ENCODE peak calls at places on chromosomes 4 and X, in seven cellular contexts. One of them, this sample, is unnamed.
A peak's percentile ranks its signal among the peaks of the same experiment; 100 is the strongest.

GRCh38 chrX:36214924-36215323 is 295.4 kb downstream of the CFAP47 start:
- DNase-seq in body of pancreas: no peak
- DNase-seq in OCI-LY7: no peak
- DNase-seq in cardiac muscle cell: no peak
- DNase-seq in cardiac fibroblast: no peak
- DNase-seq in heart left ventricle: no peak
- DNase-seq in mesothelial cell of epicardium: no peak
- DNase-seq in this sample: no peak

GRCh38 chr4:11842620-11843263 is 414.0 kb upstream of the HS3ST1 start:
- DNase-seq in heart left ventricle: no peak
- DNase-seq in cardiac muscle cell: no peak
- DNase-seq in mesothelial cell of epicardium: no peak
- DNase-seq in cardiac fibroblast: no peak
- DNase-seq in OCI-LY7: no peak
- DNase-seq in body of pancreas: no peak
- DNase-seq in this sample: no peak

GRCh38 chr4:22483551-22483981 is 32.3 kb downstream of the ADGRA3 start:
- DNase-seq in heart left ventricle: no peak
- DNase-seq in cardiac fibroblast: peak; percentile 76
- DNase-seq in mesothelial cell of epicardium: no peak
- DNase-seq in cardiac muscle cell: peak; percentile 65
- DNase-seq in body of pancreas: no peak
- DNase-seq in OCI-LY7: no peak
- DNase-seq in this sample: no peak

GRCh38 chr4:175443547-175443946 is 368.5 kb downstream of the GPM6A start:
- DNase-seq in OCI-LY7: peak; percentile 39
- DNase-seq in body of pancreas: no peak
- DNase-seq in heart left ventricle: no peak
- DNase-seq in cardiac muscle cell: no peak
- DNase-seq in mesothelial cell of epicardium: no peak
- DNase-seq in cardiac fibroblast: no peak
- DNase-seq in this sample: no peak

GRCh38 chr4:38601244-38601915 is 62.6 kb upstream of the KLF3 start:
- DNase-seq in body of pancreas: no peak
- DNase-seq in cardiac fibroblast: peak; percentile 72
- DNase-seq in heart left ventricle: no peak
- DNase-seq in OCI-LY7: no peak
- DNase-seq in cardiac muscle cell: peak; percentile 84
- DNase-seq in mesothelial cell of epicardium: no peak
- DNase-seq in this sample: no peak

GRCh38 chr4:183936574-183937335 is 31.6 kb downstream of the STOX2 start:
- DNase-seq in body of pancreas: no peak
- DNase-seq in mesothelial cell of epicardium: no peak
- DNase-seq in OCI-LY7: no peak
- DNase-seq in heart left ventricle: no peak
- DNase-seq in cardiac fibroblast: no peak
- DNase-seq in cardiac muscle cell: peak; percentile 6
- DNase-seq in this sample: no peak

GRCh38 chrX:10286195-10286594 is 129.4 kb downstream of the CLCN4 start:
- DNase-seq in OCI-LY7: no peak
- DNase-seq in heart left ventricle: no peak
- DNase-seq in mesothelial cell of epicardium: no peak
- DNase-seq in body of pancreas: no peak
- DNase-seq in cardiac fibroblast: no peak
- DNase-seq in cardiac muscle cell: no peak
- DNase-seq in this sample: no peak

GRCh38 chr4:104743141-104743748 is 248.6 kb upstream of the CXXC4 start:
- DNase-seq in OCI-LY7: peak; percentile 53
- DNase-seq in cardiac fibroblast: no peak
- DNase-seq in heart left ventricle: no peak
- DNase-seq in cardiac muscle cell: no peak
- DNase-seq in body of pancreas: no peak
- DNase-seq in mesothelial cell of epicardium: no peak
- DNase-seq in this sample: peak; percentile 50

GRCh38 chrX:93673869-93674271 is at the start of gene FAM133A:
- DNase-seq in mesothelial cell of epicardium: no peak
- DNase-seq in body of pancreas: no peak
- DNase-seq in cardiac muscle cell: peak; percentile 34
- DNase-seq in cardiac fibroblast: peak; percentile 27
- DNase-seq in OCI-LY7: no peak
- DNase-seq in heart left ventricle: no peak
- DNase-seq in this sample: no peak

GRCh38 chr4:76315267-76315918 is 8.9 kb downstream of the STBD1 start:
- DNase-seq in body of pancreas: no peak
- DNase-seq in mesothelial cell of epicardium: no peak
- DNase-seq in cardiac fibroblast: no peak
- DNase-seq in cardiac muscle cell: no peak
- DNase-seq in OCI-LY7: no peak
- DNase-seq in heart left ventricle: peak; percentile 37
- DNase-seq in this sample: no peak

GRCh38 chr4:76665139-76665538 is 230.1 kb downstream of the SHROOM3 start:
- DNase-seq in body of pancreas: peak; percentile 70
- DNase-seq in cardiac fibroblast: peak; percentile 37
- DNase-seq in OCI-LY7: no peak
- DNase-seq in cardiac muscle cell: no peak
- DNase-seq in mesothelial cell of epicardium: no peak
- DNase-seq in heart left ventricle: no peak
- DNase-seq in this sample: no peak

GRCh38 chrX:1876041-1876440 is 261.2 kb downstream of the ASMT start:
- DNase-seq in mesothelial cell of epicardium: no peak
- DNase-seq in heart left ventricle: no peak
- DNase-seq in cardiac muscle cell: no peak
- DNase-seq in cardiac fibroblast: no peak
- DNase-seq in OCI-LY7: no peak
- DNase-seq in body of pancreas: no peak
- DNase-seq in this sample: no peak

GRCh38 chr4:17347445-17347844 is 164.4 kb downstream of the QDPR start:
- DNase-seq in heart left ventricle: no peak
- DNase-seq in body of pancreas: no peak
- DNase-seq in OCI-LY7: peak; percentile 71
- DNase-seq in cardiac fibroblast: peak; percentile 56
- DNase-seq in cardiac muscle cell: peak; percentile 61
- DNase-seq in mesothelial cell of epicardium: no peak
- DNase-seq in this sample: peak; percentile 42

GRCh38 chrX:47212381-47213293 is 5.8 kb upstream of the CDK16 start:
- DNase-seq in body of pancreas: no peak
- DNase-seq in OCI-LY7: no peak
- DNase-seq in heart left ventricle: no peak
- DNase-seq in cardiac fibroblast: no peak
- DNase-seq in cardiac muscle cell: no peak
- DNase-seq in mesothelial cell of epicardium: no peak
- DNase-seq in this sample: no peak

GRCh38 chr4:162706677-162707076 is 460.0 kb downstream of the NAF1 start:
- DNase-seq in cardiac muscle cell: no peak
- DNase-seq in mesothelial cell of epicardium: no peak
- DNase-seq in cardiac fibroblast: no peak
- DNase-seq in body of pancreas: no peak
- DNase-seq in heart left ventricle: no peak
- DNase-seq in OCI-LY7: no peak
- DNase-seq in this sample: no peak

GRCh38 chr4:972651-973424 is 531 bp downstream of the DGKQ start:
- DNase-seq in heart left ventricle: no peak
- DNase-seq in mesothelial cell of epicardium: no peak
- DNase-seq in OCI-LY7: peak; percentile 64
- DNase-seq in cardiac fibroblast: peak; percentile 20
- DNase-seq in cardiac muscle cell: peak; percentile 19
- DNase-seq in body of pancreas: peak; percentile 47
- DNase-seq in this sample: peak; percentile 59

GRCh38 chr4:110211007-110211769 is 12.8 kb upstream of the ELOVL6 start:
- DNase-seq in body of pancreas: peak; percentile 18
- DNase-seq in cardiac fibroblast: peak; percentile 73
- DNase-seq in heart left ventricle: no peak
- DNase-seq in OCI-LY7: peak; percentile 66
- DNase-seq in cardiac muscle cell: peak; percentile 69
- DNase-seq in mesothelial cell of epicardium: no peak
- DNase-seq in this sample: peak; percentile 65

GRCh38 chr4:176838611-176839411 is 46.1 kb upstream of the VEGFC start:
- DNase-seq in mesothelial cell of epicardium: no peak
- DNase-seq in body of pancreas: no peak
- DNase-seq in cardiac fibroblast: peak; percentile 66
- DNase-seq in heart left ventricle: peak; percentile 47
- DNase-seq in OCI-LY7: no peak
- DNase-seq in cardiac muscle cell: peak; percentile 44
- DNase-seq in this sample: no peak

GRCh38 chr4:150104401-150105027 is 26.3 kb downstream of the DCLK2 start:
- DNase-seq in heart left ventricle: no peak
- DNase-seq in body of pancreas: no peak
- DNase-seq in OCI-LY7: no peak
- DNase-seq in mesothelial cell of epicardium: no peak
- DNase-seq in cardiac muscle cell: no peak
- DNase-seq in cardiac fibroblast: peak; percentile 25
- DNase-seq in this sample: no peak
- TF ChIP-seq CTCF in heart left ventricle: no peak
- TF ChIP-seq CTCF in body of pancreas: no peak
- TF ChIP-seq CTCF in OCI-LY7: no peak
- TF ChIP-seq CTCF in mesothelial cell of epicardium: no peak
- TF ChIP-seq CTCF in cardiac muscle cell: no peak
- TF ChIP-seq CTCF in cardiac fibroblast: no peak
- TF ChIP-seq CTCF in this sample: no peak

GRCh38 chr4:83753260-83753659 is 217.4 kb downstream of the GPAT3 start:
- DNase-seq in cardiac fibroblast: no peak
- DNase-seq in OCI-LY7: no peak
- DNase-seq in heart left ventricle: no peak
- DNase-seq in mesothelial cell of epicardium: no peak
- DNase-seq in body of pancreas: no peak
- DNase-seq in cardiac muscle cell: no peak
- DNase-seq in this sample: no peak
- TF ChIP-seq CTCF in cardiac fibroblast: no peak
- TF ChIP-seq CTCF in OCI-LY7: no peak
- TF ChIP-seq CTCF in heart left ventricle: no peak
- TF ChIP-seq CTCF in mesothelial cell of epicardium: no peak
- TF ChIP-seq CTCF in body of pancreas: no peak
- TF ChIP-seq CTCF in cardiac muscle cell: no peak
- TF ChIP-seq CTCF in this sample: no peak

GRCh38 chrX:24243692-24244091 is 70.2 kb downstream of the SUPT20HL2 start:
- DNase-seq in cardiac fibroblast: peak; percentile 51
- DNase-seq in body of pancreas: no peak
- DNase-seq in mesothelial cell of epicardium: no peak
- DNase-seq in heart left ventricle: no peak
- DNase-seq in cardiac muscle cell: peak; percentile 31
- DNase-seq in OCI-LY7: no peak
- DNase-seq in this sample: no peak

GRCh38 chrX:24245201-24245600 is 68.7 kb downstream of the SUPT20HL2 start:
- DNase-seq in mesothelial cell of epicardium: no peak
- DNase-seq in heart left ventricle: no peak
- DNase-seq in OCI-LY7: no peak
- DNase-seq in body of pancreas: no peak
- DNase-seq in cardiac muscle cell: peak; percentile 78
- DNase-seq in cardiac fibroblast: peak; percentile 62
- DNase-seq in this sample: no peak

GRCh38 chrX:24242649-24243556 is 71.0 kb downstream of the SUPT20HL2 start:
- DNase-seq in mesothelial cell of epicardium: no peak
- DNase-seq in body of pancreas: peak; percentile 51
- DNase-seq in OCI-LY7: peak; percentile 74
- DNase-seq in cardiac muscle cell: peak; percentile 94
- DNase-seq in heart left ventricle: peak; percentile 71
- DNase-seq in cardiac fibroblast: peak; percentile 86
- DNase-seq in this sample: peak; percentile 31

GRCh38 chrX:24241822-24242648 is 71.8 kb downstream of the SUPT20HL2 start:
- DNase-seq in OCI-LY7: peak; percentile 62
- DNase-seq in cardiac muscle cell: peak; percentile 57
- DNase-seq in cardiac fibroblast: peak; percentile 54
- DNase-seq in mesothelial cell of epicardium: no peak
- DNase-seq in heart left ventricle: peak; percentile 38
- DNase-seq in body of pancreas: peak; percentile 55
- DNase-seq in this sample: peak; percentile 44
- TF ChIP-seq CTCF in OCI-LY7: peak; percentile 74
- TF ChIP-seq CTCF in cardiac muscle cell: peak; percentile 21
- TF ChIP-seq CTCF in cardiac fibroblast: peak; percentile 7
- TF ChIP-seq CTCF in mesothelial cell of epicardium: peak; percentile 25
- TF ChIP-seq CTCF in heart left ventricle: peak; percentile 45
- TF ChIP-seq CTCF in body of pancreas: peak; percentile 69
- TF ChIP-seq CTCF in this sample: peak; percentile 28

DNA sequence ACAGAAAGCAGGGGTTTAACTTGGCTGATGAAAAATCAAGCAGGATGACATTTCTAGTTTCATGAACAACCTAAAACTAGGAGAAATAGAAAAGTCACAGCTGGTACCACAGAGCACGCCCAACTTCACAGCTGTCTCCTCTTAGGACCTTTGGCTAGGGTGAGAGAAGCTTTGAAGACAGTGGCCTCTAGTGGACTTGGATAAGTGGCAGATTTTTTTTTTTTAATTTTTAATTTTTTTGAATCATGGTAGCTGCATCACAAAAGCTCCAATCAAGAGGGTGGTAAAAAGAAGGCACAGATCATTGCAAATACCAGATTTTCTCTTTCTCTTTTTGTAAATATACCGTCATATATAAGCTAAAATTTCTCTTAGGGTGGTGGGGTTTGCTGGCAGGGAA is 20.2 kb upstream of the MAP3K15 start:
- DNase-seq in mesothelial cell of epicardium: no peak
- DNase-seq in cardiac muscle cell: peak; percentile 44
- DNase-seq in body of pancreas: no peak
- DNase-seq in cardiac fibroblast: peak; percentile 37
- DNase-seq in heart left ventricle: no peak
- DNase-seq in OCI-LY7: peak; percentile 26
- DNase-seq in this sample: no peak
- TF ChIP-seq CTCF in mesothelial cell of epicardium: no peak
- TF ChIP-seq CTCF in cardiac muscle cell: peak; percentile 41
- TF ChIP-seq CTCF in body of pancreas: peak; percentile 51
- TF ChIP-seq CTCF in cardiac fibroblast: peak; percentile 27
- TF ChIP-seq CTCF in heart left ventricle: peak; percentile 26
- TF ChIP-seq CTCF in OCI-LY7: peak; percentile 60
- TF ChIP-seq CTCF in this sample: no peak

GRCh38 chrX:48648299-48648698 is 35.3 kb upstream of the WAS start:
- DNase-seq in OCI-LY7: peak; percentile 71
- DNase-seq in heart left ventricle: peak; percentile 51
- DNase-seq in cardiac fibroblast: peak; percentile 64
- DNase-seq in cardiac muscle cell: peak; percentile 72
- DNase-seq in body of pancreas: peak; percentile 10
- DNase-seq in mesothelial cell of epicardium: no peak
- DNase-seq in this sample: peak; percentile 27
- TF ChIP-seq CTCF in OCI-LY7: peak; percentile 71
- TF ChIP-seq CTCF in heart left ventricle: peak; percentile 48
- TF ChIP-seq CTCF in cardiac fibroblast: no peak
- TF ChIP-seq CTCF in cardiac muscle cell: peak; percentile 25
- TF ChIP-seq CTCF in body of pancreas: peak; percentile 35
- TF ChIP-seq CTCF in mesothelial cell of epicardium: no peak
- TF ChIP-seq CTCF in this sample: peak; percentile 31